ENCODE peak calls at places on chromosomes 6 and 20, in nine cellular contexts. H is iris pigment epithelial cell; G is GM23248; A is HFFc6; D is stimulated activated CD8-positive, alpha-beta memory T cell treated with anti-CD3 and anti-CD28 coated beads, Interleukin-2, amount 100 ng/mL, for 1 hour; M is HepG2; Y is activated T-helper 1 cell treated with anti-CD3 and anti-CD28 coated beads, Interleukin-12 subunit alpha, Interleukin-12 subunit beta, Interleukin-2, Interleukin-4 antibody, amounts not matched to agents 30 ng/mL and 10 ng/mL and 1 ng/mL, durations not matched to agents 14 hours and 24 hours and 36 hours; C is KBM-7; J is AG04450. B is an unnamed sample.

GRCh38 chr6:134363323-134364039 is 45.6 kb upstream of the SGK1 start:
- DNase-seq in H (peak), G (peak), A (peak), D (no peak), M (no peak), Y (no peak), C (no peak), J (no peak), B (peak)

GRCh38 chr20:1861996-1862664 is 33.1 kb upstream of the SIRPA start:
- DNase-seq in H (no peak), G (no peak), A (no peak), D (no peak), M (no peak), Y (no peak), C (no peak), J (no peak), B (no peak)

GRCh38 chr6:124962617-124963415 is 579 bp downstream of the RNF217 start:
- DNase-seq in H (peak), G (peak), A (peak), D (no peak), M (no peak), Y (no peak), C (peak), J (no peak), B (no peak)

GRCh38 chr6:51098801-51099200 is 280.1 kb downstream of the TFAP2B start:
- DNase-seq in H (peak), G (no peak), A (no peak), D (no peak), M (no peak), Y (no peak), C (no peak), J (no peak), B (peak)

GRCh38 chr20:47544852-47545251 is 43.2 kb downstream of the NCOA3 start:
- DNase-seq in H (peak), G (peak), A (peak), D (no peak), M (no peak), Y (no peak), C (no peak), J (no peak), B (no peak)

GRCh38 chr20:20734475-20734948 is 22.1 kb upstream of the RALGAPA2 start:
- DNase-seq in H (no peak), G (no peak), A (no peak), D (no peak), M (no peak), Y (no peak), C (peak), J (no peak), B (no peak)

GRCh38 chr20:23235173-23236027 is 115.2 kb upstream of the NXT1 start:
- DNase-seq in H (peak), G (peak), A (peak), D (no peak), M (peak), Y (peak), C (peak), J (no peak), B (no peak)

GRCh38 chr6:127103482-127103881 is 15.0 kb upstream of the RSPO3 start:
- DNase-seq in H (no peak), G (peak), A (no peak), D (no peak), M (no peak), Y (no peak), C (no peak), J (no peak), B (no peak)

GRCh38 chr20:59561228-59561605 is 43.1 kb upstream of the PHACTR3 start:
- DNase-seq in H (no peak), G (no peak), A (no peak), D (no peak), M (no peak), Y (no peak), C (no peak), J (no peak), B (no peak)

GRCh38 chr20:45372646-45373352 is 5.3 kb downstream of the TP53TG5 start:
- DNase-seq in H (no peak), G (peak), A (no peak), D (no peak), M (no peak), Y (no peak), C (no peak), J (no peak), B (no peak)

GRCh38 chr6:88650029-88650619 is 313.3 kb downstream of the RNGTT start:
- DNase-seq in H (peak), G (peak), A (peak), D (no peak), M (no peak), Y (no peak), C (no peak), J (peak), B (peak)

GRCh38 chr6:2630362-2630761 is 120.4 kb downstream of the MYLK4 start:
- DNase-seq in H (peak), G (peak), A (peak), D (no peak), M (peak), Y (no peak), C (no peak), J (peak), B (peak)